ENCODE peak calls at places on chromosomes 1 and 21, in eight cellular contexts. N is K562, L is pancreas, D is epithelial cell of proximal tubule, K is NB4, V is body of pancreas, C is OCI-LY7, Q is brain microvascular endothelial cell. B is an unnamed sample.

GRCh38 chr1:28070725-28071593 is 17.5 kb downstream of the EYA3 start:
- DNase-seq in N (no peak), L (no peak), D (no peak), K (no peak), V (no peak), C (no peak), Q (no peak), B (no peak)

GRCh38 chr21:42414928-42415769 is 11.4 kb downstream of the UBASH3A start:
- DNase-seq in N (peak), L (no peak), D (peak), K (peak), V (no peak), C (no peak), Q (peak), B (no peak)

GRCh38 chr1:2277741-2278488 is 49.8 kb downstream of the SKI start:
- DNase-seq in N (no peak), L (no peak), D (no peak), K (no peak), V (no peak), C (no peak), Q (no peak), B (no peak)

GRCh38 chr1:207959141-207959825 is 48.4 kb upstream of the CD34 start:
- DNase-seq in N (no peak), L (peak), D (no peak), K (peak), V (peak), C (no peak), Q (peak), B (no peak)

GRCh38 chr1:107889524-107889923 is 75.5 kb downstream of the VAV3 start:
- DNase-seq in N (no peak), L (no peak), D (no peak), K (no peak), V (no peak), C (no peak), Q (no peak), B (no peak)

GRCh38 chr1:236603896-236604217 is 459 bp downstream of the HEATR1 start:
- DNase-seq in N (peak), L (no peak), D (no peak), K (no peak), V (peak), C (no peak), Q (peak), B (peak)

GRCh38 chr21:32248616-32249550 is 30.0 kb downstream of the MIS18A start:
- DNase-seq in N (no peak), L (no peak), D (no peak), K (no peak), V (no peak), C (no peak), Q (no peak), B (no peak)

GRCh38 chr21:29326914-29327554 is 28.3 kb downstream of the BACH1 start:
- DNase-seq in N (no peak), L (no peak), D (no peak), K (no peak), V (no peak), C (no peak), Q (no peak), B (no peak)

GRCh38 chr1:33302325-33302724 is 18.6 kb downstream of the A3GALT2 start:
- DNase-seq in N (peak), L (no peak), D (no peak), K (peak), V (no peak), C (peak), Q (no peak), B (peak)

GRCh38 chr1:115761601-115762302 is 6.8 kb downstream of the CASQ2 start:
- DNase-seq in N (no peak), L (no peak), D (no peak), K (no peak), V (peak), C (no peak), Q (no peak), B (no peak)

GRCh38 chr1:44677201-44677520 is 2.6 kb downstream of the ARMH1 start:
- DNase-seq in N (peak), L (no peak), D (no peak), K (peak), V (no peak), C (peak), Q (peak), B (peak)

GRCh38 chr1:175839678-175840669 is 96.6 kb upstream of the TNR start:
- DNase-seq in N (no peak), L (no peak), D (no peak), K (peak), V (no peak), C (no peak), Q (no peak), B (peak)
- H3K4me3 ChIP-seq in N (no peak), L (no peak), D (no peak), K (peak), V (no peak), C (no peak), Q (no peak), B (no peak)

GRCh38 chr1:190479537-190479936 is 1.9 kb upstream of the BRINP3 start:
- DNase-seq in N (no peak), L (no peak), D (no peak), K (no peak), V (no peak), C (no peak), Q (no peak), B (no peak)
- H3K4me3 ChIP-seq in N (no peak), L (no peak), D (no peak), K (no peak), V (no peak), C (no peak), Q (no peak), B (no peak)

GRCh38 chr1:71695820-71696219 is 586.5 kb downstream of the NEGR1 start:
- DNase-seq in N (no peak), L (no peak), D (no peak), K (no peak), V (no peak), C (no peak), Q (no peak), B (no peak)
- H3K4me3 ChIP-seq in N (no peak), L (no peak), D (no peak), K (no peak), V (no peak), C (no peak), Q (no peak), B (no peak)

GRCh38 chr1:50430010-50430405 is 6.8 kb upstream of the DMRTA2 start:
- DNase-seq in N (no peak), L (no peak), D (no peak), K (no peak), V (no peak), C (no peak), Q (no peak), B (no peak)
- H3K4me3 ChIP-seq in N (no peak), L (peak), D (no peak), K (no peak), V (no peak), C (no peak), Q (no peak), B (no peak)

GRCh38 chr1:162876751-162877150 is 15.8 kb upstream of the CCDC190 start:
- DNase-seq in N (no peak), L (no peak), D (no peak), K (no peak), V (no peak), C (no peak), Q (no peak), B (no peak)

GRCh38 chr1:162878000-162878596 is 17.1 kb upstream of the CCDC190 start:
- DNase-seq in N (peak), L (peak), D (no peak), K (peak), V (peak), C (peak), Q (peak), B (peak)

GRCh38 chr1:162881590-162881989 is 20.6 kb upstream of the CCDC190 start:
- DNase-seq in N (no peak), L (no peak), D (no peak), K (no peak), V (no peak), C (no peak), Q (no peak), B (no peak)

GRCh38 chr1:162873671-162874666 is 13.0 kb upstream of the CCDC190 start:
- DNase-seq in N (no peak), L (no peak), D (no peak), K (no peak), V (no peak), C (no peak), Q (peak), B (no peak)

GRCh38 chr1:162877412-162877811 is 16.4 kb upstream of the CCDC190 start:
- DNase-seq in N (no peak), L (no peak), D (no peak), K (no peak), V (no peak), C (no peak), Q (no peak), B (no peak)
- H3K4me3 ChIP-seq in N (no peak), L (no peak), D (no peak), K (no peak), V (no peak), C (no peak), Q (no peak), B (no peak)

GRCh38 chr1:230427477-230427876 is 1.3 kb upstream of the PGBD5 start:
- DNase-seq in N (no peak), L (no peak), D (no peak), K (no peak), V (no peak), C (no peak), Q (no peak), B (no peak)
- H3K4me3 ChIP-seq in N (no peak), L (no peak), D (no peak), K (no peak), V (no peak), C (no peak), Q (no peak), B (no peak)

DNA sequence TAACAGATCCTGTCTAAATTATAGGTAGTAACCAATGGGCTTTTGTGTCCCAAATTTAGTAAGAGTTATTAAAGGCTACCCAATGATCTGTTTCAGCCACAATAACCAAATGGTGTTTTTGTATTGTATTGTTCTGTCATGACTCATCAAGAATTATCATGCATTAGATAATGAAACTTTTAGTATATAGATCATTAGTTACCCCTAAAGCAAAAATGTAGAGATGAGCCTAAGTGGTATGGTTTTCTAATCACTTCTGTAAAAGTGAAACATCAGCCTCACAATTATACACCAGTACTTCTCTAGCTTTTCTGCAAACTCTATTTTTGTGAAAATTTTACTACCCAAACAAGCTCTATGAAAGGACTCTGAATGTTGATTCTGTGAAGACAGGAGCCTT is 71.4 kb downstream of the LRRC7 start:
- DNase-seq in N (no peak), L (no peak), D (no peak), K (no peak), V (no peak), C (no peak), Q (no peak), B (no peak)
- H3K4me3 ChIP-seq in N (no peak), L (no peak), D (no peak), K (no peak), V (no peak), C (no peak), Q (no peak), B (no peak)

DNA sequence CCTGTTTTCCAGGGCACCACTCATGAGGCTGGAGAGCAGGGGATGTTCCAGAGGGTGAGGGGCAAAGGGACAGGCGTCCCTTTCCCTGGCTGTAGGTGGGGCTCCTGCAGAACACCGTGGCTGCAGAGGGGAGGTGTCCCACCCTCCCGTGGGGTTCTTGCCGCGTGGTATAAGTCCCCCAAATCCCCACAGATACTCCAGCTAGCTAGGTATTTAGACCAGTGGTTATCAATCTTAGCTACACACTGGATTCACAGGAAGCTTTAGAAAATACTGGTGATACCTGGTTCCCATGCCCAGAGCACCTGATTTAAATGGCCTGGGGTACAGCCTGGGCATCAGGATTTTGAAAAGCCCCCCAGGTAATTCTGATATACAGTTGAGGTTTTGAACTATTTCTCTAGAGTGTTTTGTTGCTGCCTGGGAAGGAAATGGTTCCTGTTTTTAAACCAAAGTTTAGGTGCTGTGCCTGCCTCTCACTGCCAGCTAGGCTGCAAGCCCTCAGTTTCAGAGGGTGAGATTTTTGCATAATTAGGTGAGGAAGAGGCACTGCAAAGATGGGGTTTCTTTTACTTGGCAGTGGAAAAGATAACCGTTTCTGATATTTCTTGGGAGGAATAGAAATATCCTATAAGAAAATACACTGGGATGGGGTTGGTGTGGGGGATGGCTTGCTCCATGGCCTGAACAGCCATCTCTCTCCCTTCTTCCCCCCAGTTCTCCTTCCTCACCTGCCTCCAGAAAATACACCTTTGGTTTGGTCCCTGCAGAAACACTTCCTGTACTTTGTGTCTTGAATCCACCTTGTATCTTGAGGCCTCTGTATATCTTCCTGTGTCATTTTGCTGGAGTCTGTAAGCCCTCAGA is 51.7 kb downstream of the RASSF5 start:
- DNase-seq in N (no peak), L (no peak), D (no peak), K (peak), V (no peak), C (peak), Q (no peak), B (no peak)
- H3K4me3 ChIP-seq in N (peak), L (peak), D (no peak), K (peak), V (no peak), C (peak), Q (no peak), B (peak)

GRCh38 chr1:239719642-239720258 is 333.4 kb downstream of the CHRM3 start:
- DNase-seq in N (no peak), L (no peak), D (no peak), K (peak), V (peak), C (no peak), Q (no peak), B (peak)
- H3K4me3 ChIP-seq in N (no peak), L (no peak), D (no peak), K (peak), V (no peak), C (no peak), Q (no peak), B (peak)

DNA sequence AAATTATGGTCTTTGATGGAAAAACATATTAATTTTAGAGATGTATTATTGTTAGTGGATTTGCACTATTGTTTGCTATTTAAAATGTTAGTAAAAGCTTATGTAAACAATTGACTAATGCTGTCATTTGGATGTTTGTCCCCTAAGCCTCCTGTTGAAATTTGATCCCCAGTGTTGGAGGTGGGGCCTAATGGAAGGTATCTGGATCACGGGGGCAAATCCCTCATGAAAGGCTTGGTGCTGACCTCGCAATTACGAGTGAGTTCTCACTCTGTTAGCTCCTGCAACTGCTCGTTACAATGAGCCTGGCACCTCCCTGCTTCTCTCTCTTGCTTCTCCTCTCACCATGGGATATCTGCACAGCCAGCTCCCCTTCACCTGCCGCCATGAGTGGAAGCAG is 14.3 kb downstream of the TMEM35B start:
- DNase-seq in N (no peak), L (no peak), D (no peak), K (no peak), V (no peak), C (no peak), Q (no peak), B (no peak)
- H3K4me3 ChIP-seq in N (no peak), L (no peak), D (no peak), K (no peak), V (no peak), C (no peak), Q (no peak), B (no peak)